ENCODE peak calls at places on chromosomes 3 and 15, in seven cellular contexts. Z, E, P, X, K, Y and H are unnamed samples.
A peak's percentile ranks its signal among the peaks of the same experiment; 100 is the strongest.

GRCh38 chr3:374459-374858 is 177.9 kb downstream of the CHL1 start:
- DNase-seq in Y (no peak), X (no peak), Z (no peak), E (no peak), K (no peak), P (no peak), H (no peak)

GRCh38 chr3:43902415-43902814 is 211.7 kb downstream of the ABHD5 start:
- DNase-seq in E (no peak), X (no peak), Z (no peak), K (no peak), Y (no peak), P (no peak), H (no peak)

GRCh38 chr3:23996058-23996457 is 51.0 kb downstream of the NR1D2 start:
- DNase-seq in Y (no peak), K (no peak), X (no peak), E (no peak), P (no peak), Z (no peak), H (no peak)

GRCh38 chr3:4809970-4810369 is 169.3 kb upstream of the BHLHE40 start:
- DNase-seq in Y (no peak), K (no peak), X (no peak), Z (no peak), P (no peak), E (no peak), H (peak; percentile 33)

GRCh38 chr3:70556056-70556455 is 243.6 kb upstream of the MDFIC2 start:
- DNase-seq in E (peak; percentile 12), P (no peak), X (no peak), Y (no peak), K (no peak), Z (no peak), H (peak; percentile 8)

GRCh38 chr3:184811034-184811433 is 932 bp upstream of the VPS8 start:
- DNase-seq in K (no peak), Y (no peak), X (no peak), E (no peak), P (no peak), Z (no peak), H (no peak)

GRCh38 chr3:86793786-86794185 is 197.2 kb downstream of the VGLL3 start:
- DNase-seq in Y (no peak), K (no peak), Z (no peak), X (no peak), E (peak; percentile 90), P (no peak), H (peak; percentile 86)

GRCh38 chr3:179897241-179897640 is 139.5 kb downstream of the PEX5L start:
- DNase-seq in K (no peak), Z (no peak), E (no peak), Y (no peak), P (no peak), X (no peak), H (no peak)

GRCh38 chr3:168162172-168162571 is 66.4 kb upstream of the GOLIM4 start:
- DNase-seq in Z (no peak), P (no peak), Y (no peak), K (no peak), X (no peak), E (no peak), H (peak; percentile 3)

GRCh38 chr3:134482622-134483021 is 3.2 kb downstream of the ANAPC13 start:
- DNase-seq in E (no peak), X (no peak), Z (no peak), K (no peak), P (no peak), Y (no peak), H (no peak)

GRCh38 chr3:16251316-16252085 is 13.2 kb downstream of the DPH3 start:
- DNase-seq in K (no peak), Z (no peak), P (no peak), E (no peak), X (no peak), Y (no peak), H (no peak)

GRCh38 chr3:60010778-60011177 is 961.0 kb upstream of the CFAP20DC start:
- DNase-seq in Z (no peak), K (no peak), Y (peak; percentile 38), E (no peak), X (no peak), P (no peak), H (no peak)

GRCh38 chr15:79635897-79636596 is 203.9 kb downstream of the MINAR1 start:
- DNase-seq in X (no peak), Y (no peak), E (no peak), K (no peak), P (no peak), Z (no peak), H (no peak)

GRCh38 chr3:37054370-37054769 is 61.1 kb downstream of the MLH1 start:
- DNase-seq in Z (no peak), K (no peak), Y (no peak), X (peak; percentile 42), E (no peak), P (no peak), H (no peak)

GRCh38 chr3:171142985-171143384 is 116.5 kb upstream of the SLC2A2 start:
- DNase-seq in X (no peak), K (no peak), Z (no peak), E (no peak), P (no peak), Y (no peak), H (peak; percentile 21)

GRCh38 chr3:99175276-99175801 is 273.8 kb upstream of the DCBLD2 start:
- DNase-seq in X (no peak), K (no peak), P (no peak), Y (no peak), E (no peak), Z (no peak), H (no peak)

GRCh38 chr3:126446791-126447190 is 28.9 kb downstream of the ZXDC start:
- DNase-seq in X (no peak), Y (no peak), K (no peak), P (no peak), E (no peak), Z (no peak), H (no peak)

GRCh38 chr15:75063889-75064288 is 40.5 kb downstream of the PPCDC start:
- DNase-seq in K (no peak), Z (peak; percentile 33), E (no peak), X (no peak), P (no peak), Y (no peak), H (no peak)

GRCh38 chr3:21017115-21017852 is 733.7 kb downstream of the ZNF385D start:
- DNase-seq in X (no peak), Y (no peak), Z (no peak), E (peak; percentile 87), K (no peak), P (no peak), H (peak; percentile 85)

GRCh38 chr3:49422379-49423248 is at the start of gene AMT:
- DNase-seq in E (no peak), P (peak; percentile 20), X (peak; percentile 60), Y (no peak), K (peak; percentile 74), Z (peak; percentile 73), H (no peak)

GRCh38 chr3:123365450-123366143 is 83.3 kb downstream of the ADCY5 start:
- DNase-seq in X (peak; percentile 52), E (no peak), Y (no peak), P (no peak), K (no peak), Z (peak; percentile 32), H (peak; percentile 22)

GRCh38 chr3:159139326-159139725 is 337.5 kb downstream of the MFSD1 start:
- DNase-seq in P (no peak), Y (no peak), X (no peak), K (no peak), Z (no peak), E (no peak), H (no peak)

GRCh38 chr3:113243846-113244245 is 32.5 kb downstream of the BOC start:
- DNase-seq in K (no peak), E (no peak), Y (no peak), Z (no peak), P (no peak), X (no peak), H (no peak)

GRCh38 chr15:64753419-64754185 is 21.8 kb downstream of the RBPMS2 start:
- DNase-seq in X (no peak), K (no peak), Z (no peak), P (no peak), Y (no peak), E (no peak), H (no peak)

GRCh38 chr3:119759962-119760361 is 21.9 kb upstream of the NR1I2 start:
- DNase-seq in E (no peak), X (no peak), Z (no peak), K (no peak), P (no peak), Y (no peak), H (no peak)